ENCODE peak calls at places on chromosomes 12 and 14, in six cellular contexts. J, F, S, D, L and K are unnamed samples.

GRCh38 chr12:105107176-105107496 is 395 bp upstream of the WASHC4 start:
- DNase-seq in J (peak), F (no peak), S (peak), D (peak), L (no peak), K (peak)

GRCh38 chr14:77543637-77544334 is 45.2 kb upstream of the ISM2 start:
- DNase-seq in J (peak), F (no peak), S (no peak), D (peak), L (no peak), K (peak)

GRCh38 chr12:22667122-22667521 is 42.2 kb downstream of the ETNK1 start:
- DNase-seq in J (no peak), F (no peak), S (no peak), D (no peak), L (no peak), K (no peak)

GRCh38 chr12:108629824-108630476 is 3.7 kb downstream of the SELPLG start:
- DNase-seq in J (peak), F (peak), S (peak), D (peak), L (peak), K (peak)

GRCh38 chr12:41552507-41553047 is 364.5 kb downstream of the PDZRN4 start:
- DNase-seq in J (no peak), F (no peak), S (no peak), D (peak), L (no peak), K (no peak)

GRCh38 chr12:10939163-10939562 is at the start of gene TAS2R14:
- DNase-seq in J (no peak), F (no peak), S (no peak), D (no peak), L (no peak), K (no peak)

GRCh38 chr14:70563417-70563816 is 28.6 kb upstream of the ADAM20 start:
- DNase-seq in J (no peak), F (no peak), S (no peak), D (no peak), L (no peak), K (no peak)

GRCh38 chr14:64684091-64684490 is 20.1 kb upstream of the PLEKHG3 start:
- DNase-seq in J (peak), F (no peak), S (no peak), D (peak), L (no peak), K (peak)

GRCh38 chr14:50061664-50062437 is 54.5 kb downstream of the VCPKMT start:
- DNase-seq in J (peak), F (no peak), S (no peak), D (peak), L (no peak), K (peak)

GRCh38 chr14:87108726-87109125 is 884.3 kb downstream of the GALC start:
- DNase-seq in J (peak), F (no peak), S (no peak), D (peak), L (peak), K (peak)

GRCh38 chr14:77097006-77097688 is 911 bp upstream of the CIPC start:
- DNase-seq in J (peak), F (no peak), S (peak), D (peak), L (no peak), K (peak)

GRCh38 chr14:105014032-105014431 is 6.9 kb downstream of the CDCA4 start:
- DNase-seq in J (no peak), F (no peak), S (no peak), D (no peak), L (no peak), K (no peak)

GRCh38 chr12:93783827-93784226 is 106.7 kb downstream of the CRADD start:
- DNase-seq in J (no peak), F (no peak), S (no peak), D (peak), L (no peak), K (no peak)

GRCh38 chr14:39603942-39604341 is 171.7 kb upstream of the FBXO33 start:
- DNase-seq in J (no peak), F (no peak), S (no peak), D (no peak), L (no peak), K (no peak)

GRCh38 chr12:98470469-98471082 is 44.8 kb upstream of the TMPO start:
- DNase-seq in J (no peak), F (no peak), S (no peak), D (peak), L (no peak), K (no peak)

GRCh38 chr14:68965261-68965761 is 13.8 kb downstream of the ACTN1 start:
- DNase-seq in J (no peak), F (no peak), S (no peak), D (no peak), L (no peak), K (no peak)

GRCh38 chr14:64673748-64674147 is 30.5 kb upstream of the PLEKHG3 start:
- DNase-seq in J (no peak), F (no peak), S (no peak), D (no peak), L (no peak), K (no peak)

GRCh38 chr12:40898505-40898904 is 206.3 kb downstream of the CNTN1 start:
- DNase-seq in J (no peak), F (no peak), S (no peak), D (no peak), L (no peak), K (no peak)

GRCh38 chr14:96245710-96246534 is 10.1 kb upstream of the BDKRB1 start:
- DNase-seq in J (peak), F (no peak), S (peak), D (peak), L (no peak), K (peak)

GRCh38 chr14:32078794-32079663 is 1.9 kb downstream of the ARHGAP5 start:
- DNase-seq in J (peak), F (no peak), S (peak), D (peak), L (no peak), K (peak)

GRCh38 chr14:69715725-69716482 is 51.0 kb upstream of the SRSF5 start:
- DNase-seq in J (peak), F (peak), S (peak), D (peak), L (no peak), K (peak)

GRCh38 chr12:10075451-10075850 is 23.3 kb downstream of the CLEC1A start:
- DNase-seq in J (no peak), F (no peak), S (no peak), D (no peak), L (no peak), K (no peak)

GRCh38 chr14:40204441-40205175 is 772.4 kb upstream of the FBXO33 start:
- DNase-seq in J (no peak), F (no peak), S (no peak), D (no peak), L (no peak), K (no peak)

GRCh38 chr12:33304176-33304575 is 135.4 kb downstream of the SYT10 start:
- DNase-seq in J (no peak), F (no peak), S (no peak), D (no peak), L (no peak), K (no peak)

GRCh38 chr12:2179953-2180736 is 127.4 kb downstream of the CACNA1C start:
- DNase-seq in J (peak), F (no peak), S (peak), D (peak), L (peak), K (peak)

GRCh38 chr12:67220065-67220464 is 49.1 kb upstream of the CAND1 start:
- DNase-seq in J (no peak), F (no peak), S (no peak), D (peak), L (no peak), K (no peak)

GRCh38 chr12:67223225-67223624 is 45.9 kb upstream of the CAND1 start:
- DNase-seq in J (no peak), F (no peak), S (no peak), D (no peak), L (no peak), K (no peak)

GRCh38 chr12:67217647-67218046 is 51.5 kb upstream of the CAND1 start:
- DNase-seq in J (no peak), F (no peak), S (no peak), D (no peak), L (no peak), K (no peak)

DNA sequence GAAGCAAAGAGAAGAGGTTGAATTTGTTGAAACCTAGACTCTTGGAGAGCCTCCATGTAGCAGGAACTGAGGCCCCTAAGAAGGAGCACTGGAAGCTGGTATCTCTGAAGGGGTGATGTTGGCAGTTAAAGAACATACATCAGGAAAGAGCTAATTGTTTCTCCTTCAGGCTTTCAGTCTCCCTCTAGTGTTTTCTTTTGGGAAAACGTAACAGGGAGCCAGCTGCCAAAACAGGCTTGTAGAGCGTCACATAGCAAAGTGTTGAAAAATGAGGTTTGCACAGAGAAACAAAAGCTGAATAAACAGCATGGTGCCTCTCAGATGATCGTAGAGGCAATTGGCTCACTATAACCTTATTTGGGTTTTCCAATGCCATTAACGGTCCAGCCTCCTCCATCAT is 46.9 kb upstream of the CAND1 start:
- DNase-seq in J (peak), F (no peak), S (peak), D (peak), L (no peak), K (peak)
- TF ChIP-seq CTCF in J (peak), F (no peak), S (peak), D (peak), L (peak), K (peak)

DNA sequence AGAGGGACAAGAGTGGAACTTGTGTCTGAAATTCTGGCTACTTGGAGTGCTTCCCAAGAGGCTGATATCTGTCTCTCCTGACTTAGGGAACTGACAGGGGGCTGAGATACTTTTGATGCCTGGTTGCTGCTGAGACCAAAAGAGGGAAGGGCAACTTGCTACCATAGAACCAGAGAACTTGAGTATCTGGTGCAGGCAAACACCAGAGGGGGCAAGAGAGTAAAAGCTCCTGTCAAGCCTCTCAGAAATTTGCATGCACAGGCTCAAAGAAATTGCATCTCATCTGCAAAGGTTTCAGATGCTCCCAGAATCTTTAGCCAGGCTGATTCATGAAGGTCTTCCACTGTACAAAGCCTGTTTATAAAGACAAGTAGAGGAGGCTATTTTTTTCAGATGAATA is 391.3 kb upstream of the FOXG1 start:
- DNase-seq in J (no peak), F (no peak), S (peak), D (peak), L (no peak), K (peak)
- TF ChIP-seq CTCF in J (no peak), F (no peak), S (peak), D (peak), L (no peak), K (peak)

DNA sequence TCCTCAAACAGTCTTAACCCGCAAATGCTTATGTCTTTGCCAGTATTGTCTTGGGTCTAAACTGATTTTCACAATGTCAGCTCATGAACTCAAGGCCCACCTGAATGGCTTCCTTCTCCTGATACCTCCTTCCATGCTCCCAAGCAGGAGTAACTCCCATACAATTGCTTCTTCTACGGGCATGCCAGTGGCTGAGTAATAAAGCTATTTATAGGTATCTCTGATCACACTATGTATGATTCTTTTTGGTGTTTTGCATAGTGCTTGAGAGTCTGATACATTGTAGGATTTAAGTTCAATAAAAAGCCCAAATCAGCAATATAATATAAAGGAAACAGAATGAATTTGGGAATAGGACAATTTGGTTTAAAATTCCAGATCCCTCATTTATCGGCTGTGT is 235.0 kb upstream of the DCN start:
- DNase-seq in J (no peak), F (no peak), S (no peak), D (no peak), L (no peak), K (no peak)
- TF ChIP-seq CTCF in J (no peak), F (no peak), S (no peak), D (no peak), L (no peak), K (no peak)

DNA sequence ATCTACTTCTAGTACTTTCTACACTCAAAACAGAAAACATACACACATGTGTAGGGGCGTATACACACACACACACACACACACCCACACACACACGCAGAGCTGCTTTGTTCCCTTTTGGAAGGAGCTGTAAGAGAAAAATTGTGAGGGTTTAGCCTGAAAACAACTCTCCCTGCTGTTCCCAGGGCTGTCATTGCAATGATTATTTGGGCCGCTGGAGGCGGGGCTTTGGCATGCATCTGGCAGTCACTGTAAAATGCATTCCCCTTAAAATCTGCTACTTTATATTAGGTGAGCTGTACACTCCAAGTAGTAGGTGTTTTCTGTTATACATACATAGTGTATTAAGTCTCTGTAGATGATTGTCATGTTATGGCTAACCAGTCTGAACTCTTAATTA is 29.1 kb upstream of the SLC38A2 start:
- DNase-seq in J (peak), F (no peak), S (peak), D (peak), L (no peak), K (peak)
- TF ChIP-seq CTCF in J (peak), F (no peak), S (peak), D (peak), L (peak), K (peak)

DNA sequence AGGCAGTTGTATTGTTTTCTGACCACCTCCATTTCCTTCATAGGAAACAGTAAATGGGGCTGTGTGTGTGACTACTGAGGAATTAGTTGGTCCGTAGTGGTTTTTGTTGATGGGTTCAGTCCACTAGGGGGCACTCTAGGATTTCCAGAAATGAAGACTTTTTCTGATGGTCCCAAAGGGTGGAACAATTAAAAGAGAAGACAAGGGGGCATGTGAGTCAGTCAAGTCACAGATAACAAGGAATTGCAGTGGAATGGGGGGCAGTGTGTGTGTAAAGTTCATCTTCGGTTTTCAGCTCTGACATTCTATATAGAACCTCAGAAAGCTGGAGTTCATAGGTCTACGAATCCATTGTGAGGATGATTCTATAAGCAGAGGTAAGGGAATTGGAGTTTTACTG is 186.6 kb upstream of the OR4E1 start:
- DNase-seq in J (no peak), F (no peak), S (peak), D (peak), L (no peak), K (no peak)
- TF ChIP-seq CTCF in J (peak), F (no peak), S (peak), D (peak), L (no peak), K (peak)

GRCh38 chr12:20863056-20863455 is 52.6 kb downstream of the SLCO1B3 start:
- DNase-seq in J (no peak), F (no peak), S (no peak), D (no peak), L (no peak), K (no peak)
- TF ChIP-seq CTCF in J (no peak), F (no peak), S (no peak), D (no peak), L (no peak), K (no peak)

DNA sequence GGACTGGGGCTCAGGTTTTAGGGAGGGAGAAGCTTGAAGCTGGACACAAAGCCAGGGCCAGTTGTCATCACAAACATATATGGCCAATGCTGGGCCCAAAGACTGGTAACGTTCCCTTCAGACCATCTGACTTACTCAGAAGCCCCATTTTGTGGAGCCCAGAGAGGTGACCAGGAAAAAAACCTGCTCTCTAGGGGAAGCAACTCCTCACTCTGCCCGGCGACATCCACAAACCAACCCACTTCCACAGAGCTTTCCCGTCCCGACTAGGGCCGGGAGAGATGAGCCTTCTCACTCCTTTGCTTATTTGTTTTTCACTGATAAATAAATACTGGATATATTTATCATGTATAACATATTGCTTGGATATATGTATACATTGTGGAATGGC is 180.9 kb upstream of the RTL1 start:
- DNase-seq in J (no peak), F (no peak), S (no peak), D (no peak), L (no peak), K (no peak)
- TF ChIP-seq CTCF in J (no peak), F (no peak), S (no peak), D (no peak), L (no peak), K (no peak)

GRCh38 chr14:22657861-22658260 is 13.7 kb upstream of the OR6J1 start:
- DNase-seq in J (peak), F (no peak), S (peak), D (peak), L (no peak), K (peak)
- TF ChIP-seq CTCF in J (peak), F (no peak), S (peak), D (peak), L (peak), K (peak)